ENCODE peak calls at places on chromosomes 5 and 9, in five cellular contexts. T is GM12878, A is H1, M is K562, P is HepG2. Z is an unnamed sample.

GRCh38 chr9:129002989-129003388 is 25.1 kb downstream of the SH3GLB2 start:
- DNase-seq in T (no peak), A (no peak), M (no peak), P (no peak), Z (no peak)

GRCh38 chr5:176446884-176447537 is 1.2 kb upstream of the FAF2 start:
- DNase-seq in T (no peak), A (no peak), M (peak; percentile 24), P (no peak), Z (no peak)

GRCh38 chr9:119289740-119290139 is 79.5 kb downstream of the BRINP1 start:
- DNase-seq in T (no peak), A (no peak), M (peak; percentile 12), P (peak; percentile 32), Z (no peak)

GRCh38 chr5:120345947-120346346 is 118.2 kb upstream of the PRR16 start:
- DNase-seq in T (no peak), A (no peak), M (peak; percentile 5), P (no peak), Z (no peak)

GRCh38 chr5:173823721-173824567 is 64.2 kb upstream of the CPEB4 start:
- DNase-seq in T (no peak), A (no peak), M (no peak), P (peak; percentile 98), Z (no peak)

GRCh38 chr9:70374962-70375618 is 39.4 kb downstream of the KLF9 start:
- DNase-seq in T (no peak), A (no peak), M (no peak), P (no peak), Z (no peak)

GRCh38 chr9:4879098-4879497 is 86.4 kb downstream of the RCL1 start:
- DNase-seq in T (no peak), A (no peak), M (no peak), P (no peak), Z (no peak)

GRCh38 chr5:38167562-38167996 is 90.8 kb upstream of the EGFLAM start:
- DNase-seq in T (no peak), A (peak; percentile 50), M (no peak), P (no peak), Z (no peak)

GRCh38 chr5:170974487-170974886 is 112.7 kb downstream of the RANBP17 start:
- DNase-seq in T (no peak), A (no peak), M (no peak), P (no peak), Z (no peak)

GRCh38 chr5:95670568-95670967 is 12.2 kb downstream of the SPATA9 start:
- DNase-seq in T (no peak), A (no peak), M (no peak), P (peak; percentile 28), Z (no peak)

GRCh38 chr5:138601444-138601843 is 26.2 kb upstream of the HSPA9 start:
- DNase-seq in T (no peak), A (no peak), M (no peak), P (no peak), Z (no peak)

GRCh38 chr5:81303563-81303962 is 2.2 kb downstream of the ZCCHC9 start:
- DNase-seq in T (no peak), A (no peak), M (no peak), P (peak; percentile 20), Z (no peak)

GRCh38 chr9:36832232-36832795 is 201.8 kb downstream of the PAX5 start:
- DNase-seq in T (no peak), A (no peak), M (no peak), P (no peak), Z (no peak)

GRCh38 chr5:155522540-155522939 is 509.0 kb downstream of the KIF4B start:
- DNase-seq in T (no peak), A (no peak), M (no peak), P (no peak), Z (no peak)

GRCh38 chr9:115944166-115944948 is 209.2 kb upstream of the PAPPA start:
- DNase-seq in T (no peak), A (no peak), M (no peak), P (peak; percentile 99), Z (no peak)

GRCh38 chr5:134374234-134374633 is 2.9 kb downstream of the UBE2B start:
- DNase-seq in T (no peak), A (no peak), M (no peak), P (no peak), Z (no peak)

GRCh38 chr5:133930061-133930823 is 38.2 kb downstream of the C5orf15 start:
- DNase-seq in T (no peak), A (no peak), M (peak; percentile 60), P (no peak), Z (no peak)

GRCh38 chr9:21989440-21990189 is 4.6 kb downstream of the CDKN2A start:
- DNase-seq in T (no peak), A (peak; percentile 68), M (no peak), P (no peak), Z (no peak)

GRCh38 chr5:139593716-139594319 is 32.7 kb downstream of the UBE2D2 start:
- DNase-seq in T (no peak), A (no peak), M (no peak), P (no peak), Z (peak; percentile 21)

GRCh38 chr5:91052977-91053732 is 330.0 kb downstream of the ARRDC3 start:
- DNase-seq in T (no peak), A (no peak), M (no peak), P (no peak), Z (no peak)

GRCh38 chr5:91049112-91049511 is 334.0 kb downstream of the ARRDC3 start:
- DNase-seq in T (no peak), A (no peak), M (no peak), P (no peak), Z (no peak)

GRCh38 chr5:91053733-91054010 is 329.4 kb downstream of the ARRDC3 start:
- DNase-seq in T (no peak), A (no peak), M (no peak), P (no peak), Z (no peak)

GRCh38 chr5:91048073-91048472 is 335.0 kb downstream of the ARRDC3 start:
- DNase-seq in T (no peak), A (no peak), M (no peak), P (no peak), Z (no peak)

DNA sequence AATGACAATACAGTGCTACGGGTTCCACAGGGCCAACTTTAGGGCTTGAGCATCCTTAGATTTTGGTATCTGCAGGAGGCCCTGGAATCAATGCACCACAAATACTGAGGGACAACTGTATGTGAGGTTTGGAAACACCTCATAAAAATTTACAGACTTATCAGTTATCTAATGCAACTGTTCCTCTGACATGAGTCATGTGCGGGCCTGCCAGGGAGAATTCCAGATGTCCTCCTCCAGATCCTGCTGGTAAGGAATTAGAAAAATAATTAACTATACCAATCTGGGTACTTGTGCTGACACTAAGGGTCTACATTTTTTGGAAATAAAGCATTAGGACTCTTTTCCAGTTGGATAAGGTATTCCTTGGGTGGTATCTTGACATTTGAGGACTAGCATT is 333.3 kb downstream of the ARRDC3 start:
- DNase-seq in T (no peak), A (no peak), M (no peak), P (no peak), Z (no peak)
- TF ChIP-seq SRF in T (no peak), A (no peak), M (no peak), P (no peak), Z (no peak)

GRCh38 chr5:72847989-72848473 is 31.6 kb downstream of the TNPO1 start:
- DNase-seq in T (peak; percentile 40), A (peak; percentile 88), M (peak; percentile 83), P (peak; percentile 73), Z (peak; percentile 81)
- TF ChIP-seq CTCF in T (no peak), A (no peak), M (no peak), P (no peak), Z (no peak)

DNA sequence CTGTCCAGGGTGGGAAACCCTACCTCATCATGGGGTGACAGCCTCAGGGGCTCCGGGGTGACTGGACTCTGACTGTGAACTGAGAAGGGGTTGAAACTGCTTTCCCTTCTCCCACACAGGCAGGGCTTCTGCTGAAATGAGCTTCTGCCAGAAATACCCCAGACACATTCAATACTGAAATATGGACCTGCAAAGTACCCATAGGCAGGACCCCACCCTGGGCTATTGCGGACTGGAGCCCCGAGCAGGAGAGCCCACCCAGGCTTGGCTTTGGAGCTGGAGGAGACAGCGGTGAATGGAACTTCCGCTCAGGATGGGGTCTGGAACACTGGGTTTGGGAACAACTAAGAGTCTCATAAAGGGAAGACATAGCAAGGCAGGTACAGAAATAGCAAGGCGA is 37.5 kb downstream of the IRX2 start:
- DNase-seq in T (no peak), A (no peak), M (no peak), P (no peak), Z (no peak)
- TF ChIP-seq SRF in T (no peak), A (no peak), M (no peak), P (no peak), Z (no peak)

DNA sequence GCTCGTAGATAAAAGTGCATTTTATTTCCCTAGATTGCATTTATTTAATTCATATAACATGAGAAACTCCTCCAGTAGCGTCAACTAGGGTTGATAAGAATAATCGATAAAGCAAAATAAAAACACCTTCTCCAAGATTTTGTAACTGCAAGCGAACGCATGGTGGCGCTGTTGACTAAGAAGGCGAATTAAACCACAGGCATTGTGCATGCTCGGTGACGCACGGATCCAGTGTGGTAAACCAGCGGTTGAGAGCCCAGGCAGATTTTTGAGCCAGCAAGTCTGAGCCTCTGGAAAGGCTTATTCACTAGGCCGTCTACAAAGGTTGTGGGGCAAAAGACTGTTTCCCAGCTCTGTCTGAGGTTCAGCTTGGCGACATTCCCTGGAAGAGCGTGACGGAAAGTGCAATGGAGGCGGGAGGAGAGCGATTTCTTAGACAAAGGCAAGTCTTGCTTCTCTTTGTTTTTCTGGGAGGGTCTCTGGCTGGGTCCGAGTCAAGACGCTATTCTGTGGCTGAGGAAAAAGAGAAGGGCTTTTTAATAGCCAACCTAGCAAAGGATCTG is at the start of gene PCDHB3:
- DNase-seq in T (no peak), A (peak; percentile 87), M (peak; percentile 23), P (peak; percentile 21), Z (peak; percentile 16)
- TF ChIP-seq CTCF in T (no peak), A (peak; percentile 65), M (peak; percentile 42), P (peak; percentile 38), Z (peak; percentile 54)

DNA sequence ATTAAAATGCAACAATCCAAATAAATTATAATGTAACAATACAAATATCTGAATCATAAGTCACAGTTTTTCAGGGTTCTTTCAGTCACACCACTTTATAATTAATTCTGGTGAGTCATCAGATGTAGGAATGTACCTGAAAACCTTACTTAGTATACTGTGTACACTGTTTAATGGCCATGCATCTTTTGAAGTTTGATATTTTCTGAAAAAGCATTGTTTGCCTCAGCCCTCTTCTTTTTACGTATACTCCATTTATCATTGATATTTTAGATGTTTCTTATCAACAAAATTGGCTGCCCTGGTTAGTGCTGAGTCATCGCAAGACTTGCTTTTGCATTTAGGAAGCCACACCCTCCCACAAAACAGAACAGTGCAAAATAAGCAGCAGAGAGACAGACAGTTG is 218.6 kb downstream of the PJA2 start:
- DNase-seq in T (no peak), A (no peak), M (peak; percentile 40), P (no peak), Z (peak; percentile 64)
- TF ChIP-seq SRF in T (no peak), A (no peak), M (no peak), P (no peak), Z (no peak)

GRCh38 chr9:105405514-105406131 is 42.2 kb upstream of the FSD1L start:
- DNase-seq in T (peak; percentile 85), A (no peak), M (no peak), P (no peak), Z (no peak)
- TF ChIP-seq CTCF in T (no peak), A (no peak), M (no peak), P (no peak), Z (no peak)

Z was measured in HCT116.